ENCODE peak calls at places on chromosomes 4 and X, in four cellular contexts. B, K, I and W are unnamed samples.
A peak's percentile ranks its signal among the peaks of the same experiment; 100 is the strongest.

GRCh38 chr4:39118034-39118658 is 56.1 kb downstream of the KLHL5 start:
- DNase-seq in I (no peak), K (no peak), B (no peak), W (no peak)

GRCh38 chr4:47913328-47913727 is 1.1 kb downstream of the NFXL1 start:
- DNase-seq in B (peak; percentile 10), I (no peak), K (no peak), W (no peak)

GRCh38 chrX:152600853-152601635 is 36.7 kb upstream of the GABRQ start:
- DNase-seq in K (no peak), I (no peak), B (no peak), W (peak; percentile 54)

GRCh38 chrX:56763556-56764152 is 34.6 kb downstream of the NBDY start:
- DNase-seq in B (no peak), K (peak; percentile 89), I (no peak), W (no peak)

GRCh38 chr4:78601013-78601412 is 49.4 kb downstream of the ANXA3 start:
- DNase-seq in I (peak; percentile 20), K (no peak), B (no peak), W (no peak)

GRCh38 chr4:101756181-101756580 is 34.3 kb upstream of the BANK1 start:
- DNase-seq in B (no peak), I (no peak), K (no peak), W (no peak)

GRCh38 chr4:173424899-173425805 is 26.2 kb upstream of the SCRG1 start:
- DNase-seq in B (no peak), I (no peak), K (no peak), W (no peak)

GRCh38 chr4:166435449-166435848 is 562.4 kb downstream of the TLL1 start:
- DNase-seq in B (no peak), I (no peak), K (no peak), W (no peak)

GRCh38 chr4:48122756-48123155 is 11.3 kb downstream of the TXK start:
- DNase-seq in B (no peak), I (no peak), K (no peak), W (no peak)

GRCh38 chr4:128286474-128287158 is 997 bp downstream of the PGRMC2 start:
- DNase-seq in B (peak; percentile 58), I (no peak), K (no peak), W (no peak)

GRCh38 chr4:81491943-81492342 is 20.2 kb upstream of the RASGEF1B start:
- DNase-seq in K (no peak), B (peak; percentile 41), I (no peak), W (no peak)

GRCh38 chr4:110245567-110245966 is 47.2 kb upstream of the ELOVL6 start:
- DNase-seq in K (no peak), I (no peak), B (no peak), W (no peak)

GRCh38 chr4:11746734-11747133 is 318.0 kb upstream of the HS3ST1 start:
- DNase-seq in I (no peak), B (no peak), K (no peak), W (no peak)

GRCh38 chrX:138946941-138947340 is 235.4 kb upstream of the FGF13 start:
- DNase-seq in B (no peak), I (no peak), K (no peak), W (no peak)

GRCh38 chr4:109046549-109047171 is 255.8 kb downstream of the COL25A1 start:
- DNase-seq in B (no peak), I (no peak), K (peak; percentile 20), W (no peak)

GRCh38 chr4:144592264-144592663 is 53.7 kb upstream of the HHIP start:
- DNase-seq in I (no peak), B (no peak), K (no peak), W (no peak)

GRCh38 chrX:111365770-111366325 is 46.1 kb downstream of the DCX start:
- DNase-seq in I (no peak), K (no peak), B (no peak), W (no peak)

GRCh38 chrX:111363741-111364140 is 48.3 kb downstream of the DCX start:
- DNase-seq in B (no peak), K (no peak), I (no peak), W (no peak)

GRCh38 chrX:111355523-111356122 is 56.4 kb downstream of the DCX start:
- DNase-seq in B (no peak), I (peak; percentile 15), K (no peak), W (no peak)

GRCh38 chrX:111361751-111362150 is 50.2 kb downstream of the DCX start:
- DNase-seq in B (no peak), K (no peak), I (no peak), W (no peak)

DNA sequence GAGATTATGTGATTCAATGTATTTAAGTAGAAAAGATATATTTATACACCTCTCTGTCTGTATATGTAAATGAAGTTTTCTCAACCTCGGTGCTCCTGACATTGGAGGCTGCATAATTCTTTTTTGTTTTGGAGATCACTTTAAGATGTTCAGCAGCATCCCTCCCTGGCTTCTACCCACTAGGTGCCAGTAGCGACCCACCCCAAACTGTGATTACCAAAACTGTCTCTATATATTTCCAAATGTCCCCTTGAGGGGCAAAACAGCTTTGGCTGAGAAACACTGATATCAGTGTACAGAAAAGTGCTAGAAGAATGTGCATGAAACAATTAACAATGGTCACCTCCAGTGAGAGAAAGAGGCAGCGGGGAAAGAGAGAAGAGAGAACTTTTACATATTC is 51.2 kb downstream of the DCX start:
- DNase-seq in B (no peak), I (no peak), K (no peak), W (no peak)
- TF ChIP-seq CTCF in B (no peak), I (no peak), K (no peak), W (no peak)

DNA sequence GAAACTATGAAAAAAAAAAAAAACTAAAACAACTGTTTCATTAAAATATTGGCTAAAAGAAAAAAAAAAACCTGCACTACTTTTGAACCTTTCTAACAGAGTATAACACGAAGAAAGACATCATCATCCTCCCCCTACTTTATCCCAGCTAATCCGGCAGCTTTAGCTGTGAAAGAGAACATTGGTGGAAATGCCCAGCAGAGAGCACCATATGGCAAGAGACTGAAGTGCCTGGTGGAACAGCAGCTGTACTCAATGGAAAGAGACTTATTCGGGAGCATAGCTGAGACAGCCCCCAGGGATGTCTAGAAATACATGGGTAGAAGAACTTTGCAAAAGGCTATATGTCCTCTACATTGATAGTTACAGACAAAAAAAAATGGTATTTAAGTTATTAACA is 30.3 kb downstream of the STPG2 start:
- DNase-seq in K (peak; percentile 16), B (peak; percentile 4), I (peak; percentile 12), W (peak; percentile 57)
- TF ChIP-seq CTCF in K (no peak), B (peak; percentile 46), I (no peak), W (no peak)

GRCh38 chr4:3746701-3747581 is 19.2 kb upstream of the ADRA2C start:
- DNase-seq in K (no peak), I (no peak), B (no peak), W (no peak)

GRCh38 chr4:3749081-3749480 is 17.1 kb upstream of the ADRA2C start:
- DNase-seq in I (no peak), B (no peak), K (no peak), W (no peak)

GRCh38 chr4:3744901-3745300 is 21.3 kb upstream of the ADRA2C start:
- DNase-seq in B (no peak), I (no peak), K (no peak), W (no peak)

GRCh38 chr4:3745886-3746656 is 20.1 kb upstream of the ADRA2C start:
- DNase-seq in B (no peak), K (no peak), I (no peak), W (no peak)

GRCh38 chr4:3747582-3747906 is 18.6 kb upstream of the ADRA2C start:
- DNase-seq in I (no peak), B (no peak), K (no peak), W (peak; percentile 56)
- TF ChIP-seq CTCF in I (no peak), B (peak; percentile 49), K (no peak), W (peak; percentile 39)

GRCh38 chrX:2627272-2627867 is 63.7 kb upstream of the CD99 start:
- DNase-seq in I (no peak), K (peak; percentile 35), B (peak; percentile 85), W (peak; percentile 61)
- TF ChIP-seq CTCF in I (peak; percentile 21), K (peak; percentile 13), B (peak; percentile 96), W (peak; percentile 69)

GRCh38 chrX:26651755-26652154 is 435.8 kb downstream of the MAGEB5 start:
- DNase-seq in B (peak; percentile 9), K (no peak), I (no peak), W (no peak)
- TF ChIP-seq CTCF in B (peak; percentile 70), K (no peak), I (no peak), W (no peak)

GRCh38 chrX:153692611-153693156 is 5.0 kb downstream of the SLC6A8 start:
- DNase-seq in K (no peak), B (no peak), I (no peak), W (no peak)
- TF ChIP-seq CTCF in K (no peak), B (no peak), I (no peak), W (no peak)